ENCODE peak calls at places on chromosomes 11 and 22, in four cellular contexts. T, I, P and Q are unnamed samples.

GRCh38 chr11:108912587-108912986 is 247.7 kb downstream of the DDX10 start:
- DNase-seq in P (no peak), I (no peak), T (no peak), Q (no peak)

GRCh38 chr11:125168875-125169537 is 4.5 kb downstream of the PKNOX2 start:
- DNase-seq in I (no peak), T (no peak), P (no peak), Q (no peak)

GRCh38 chr11:86726118-86726748 is 53.8 kb upstream of the ME3 start:
- DNase-seq in P (no peak), T (no peak), I (no peak), Q (no peak)

GRCh38 chr11:114348200-114349191 is 51.8 kb downstream of the C11orf71 start:
- DNase-seq in I (no peak), T (no peak), P (peak; percentile 40), Q (peak; percentile 46)

GRCh38 chr11:69662021-69662698 is 13.0 kb downstream of the LTO1 start:
- DNase-seq in I (no peak), T (no peak), P (no peak), Q (no peak)

GRCh38 chr11:68674461-68674860 is 9.9 kb upstream of the GAL start:
- DNase-seq in I (no peak), T (no peak), P (no peak), Q (no peak)

GRCh38 chr22:36329217-36330078 is 58.3 kb downstream of the MYH9 start:
- DNase-seq in I (peak; percentile 81), T (no peak), P (no peak), Q (peak; percentile 81)

GRCh38 chr11:132126973-132127900 is 756.8 kb downstream of the NTM start:
- DNase-seq in I (no peak), T (peak; percentile 71), P (peak; percentile 19), Q (peak; percentile 91)

GRCh38 chr22:38699784-38700183 is 959 bp downstream of the JOSD1 start:
- DNase-seq in I (no peak), T (peak; percentile 58), P (no peak), Q (peak; percentile 41)

GRCh38 chr11:70470127-70470526 is 71.8 kb downstream of the CTTN start:
- DNase-seq in I (no peak), T (peak; percentile 54), P (no peak), Q (no peak)

GRCh38 chr22:39083212-39084165 is 6.4 kb downstream of the APOBEC3G start:
- DNase-seq in I (no peak), T (no peak), P (no peak), Q (no peak)